ENCODE peak calls at places on chromosomes 3 and 15, in five cellular contexts. D, T, A, Z and W are unnamed samples.

GRCh38 chr3:56131976-56132590 is 336.2 kb downstream of the ERC2 start:
- DNase-seq in D (no peak), T (no peak), A (no peak), Z (peak), W (peak)

GRCh38 chr3:11641316-11641682 is 2.4 kb downstream of the VGLL4 start:
- DNase-seq in D (no peak), T (no peak), A (no peak), Z (no peak), W (peak)

GRCh38 chr15:100879046-100879445 is 585 bp upstream of the ALDH1A3 start:
- DNase-seq in D (no peak), T (no peak), A (peak), Z (peak), W (peak)

GRCh38 chr3:177551431-177551836 is 354.2 kb upstream of the TBL1XR1 start:
- DNase-seq in D (no peak), T (no peak), A (no peak), Z (no peak), W (no peak)

GRCh38 chr15:35312355-35312754 is 227.3 kb upstream of the NANOGP8 start:
- DNase-seq in D (no peak), T (no peak), A (no peak), Z (no peak), W (no peak)

GRCh38 chr3:122305818-122306621 is 19.0 kb upstream of the CSTA start:
- DNase-seq in D (peak), T (no peak), A (no peak), Z (no peak), W (no peak)

GRCh38 chr3:100150583-100150982 is 36.3 kb upstream of the FILIP1L start:
- DNase-seq in D (no peak), T (no peak), A (no peak), Z (no peak), W (no peak)

GRCh38 chr3:149487598-149488197 is 13.2 kb downstream of the TM4SF4 start:
- DNase-seq in D (peak), T (no peak), A (peak), Z (peak), W (no peak)

GRCh38 chr15:61318276-61318675 is 89.2 kb upstream of the RORA start:
- DNase-seq in D (no peak), T (no peak), A (no peak), Z (no peak), W (no peak)

GRCh38 chr3:149299938-149300791 is 33.3 kb downstream of the TM4SF18 start:
- DNase-seq in D (no peak), T (no peak), A (no peak), Z (peak), W (peak)

GRCh38 chr15:33131880-33132279 is 62.6 kb downstream of the FMN1 start:
- DNase-seq in D (no peak), T (no peak), A (no peak), Z (no peak), W (no peak)

GRCh38 chr15:22939051-22939450 is 41.1 kb downstream of the CYFIP1 start:
- DNase-seq in D (no peak), T (no peak), A (no peak), Z (no peak), W (no peak)

GRCh38 chr15:42727740-42728355 is 9.1 kb downstream of the CDAN1 start:
- DNase-seq in D (no peak), T (no peak), A (peak), Z (no peak), W (no peak)

GRCh38 chr3:16151109-16151508 is 23.4 kb upstream of the GALNT15 start:
- DNase-seq in D (no peak), T (no peak), A (no peak), Z (no peak), W (peak)

GRCh38 chr3:182921665-182922355 is 58.5 kb downstream of the DCUN1D1 start:
- DNase-seq in D (no peak), T (no peak), A (no peak), Z (peak), W (no peak)

GRCh38 chr3:66625464-66626216 is 124.8 kb upstream of the LRIG1 start:
- DNase-seq in D (no peak), T (no peak), A (no peak), Z (no peak), W (no peak)

GRCh38 chr15:42461261-42461660 is 29.7 kb downstream of the ZNF106 start:
- DNase-seq in D (no peak), T (no peak), A (no peak), Z (no peak), W (no peak)

GRCh38 chr3:76643620-76644019 is 396.3 kb upstream of the ROBO2 start:
- DNase-seq in D (no peak), T (no peak), A (no peak), Z (no peak), W (no peak)

GRCh38 chr3:184188080-184188479 is 2.1 kb downstream of the ABCF3 start:
- DNase-seq in D (no peak), T (no peak), A (no peak), Z (no peak), W (no peak)

GRCh38 chr3:160052385-160053047 is 63.9 kb downstream of the IL12A start:
- DNase-seq in D (no peak), T (no peak), A (no peak), Z (no peak), W (no peak)

GRCh38 chr15:83320831-83321230 is 36.4 kb upstream of the BNC1 start:
- DNase-seq in D (no peak), T (no peak), A (no peak), Z (peak), W (peak)

GRCh38 chr3:116057403-116058006 is 387.8 kb downstream of the LSAMP start:
- DNase-seq in D (no peak), T (no peak), A (no peak), Z (no peak), W (no peak)

GRCh38 chr15:60002528-60003218 is 1.4 kb upstream of the FOXB1 start:
- DNase-seq in D (no peak), T (no peak), A (no peak), Z (no peak), W (no peak)

GRCh38 chr15:74735305-74735704 is 10.0 kb upstream of the CYP1A1 start:
- DNase-seq in D (no peak), T (no peak), A (no peak), Z (peak), W (no peak)
- H2BK12ac ChIP-seq in D (no peak), T (no peak), A (no peak), Z (no peak), W (no peak)

GRCh38 chr3:26145769-26146168 is 355.9 kb downstream of the OXSM start:
- DNase-seq in D (no peak), T (no peak), A (no peak), Z (no peak), W (no peak)
- H3K9ac ChIP-seq in D (no peak), T (no peak), A (no peak), Z (no peak), W (no peak)

DNA sequence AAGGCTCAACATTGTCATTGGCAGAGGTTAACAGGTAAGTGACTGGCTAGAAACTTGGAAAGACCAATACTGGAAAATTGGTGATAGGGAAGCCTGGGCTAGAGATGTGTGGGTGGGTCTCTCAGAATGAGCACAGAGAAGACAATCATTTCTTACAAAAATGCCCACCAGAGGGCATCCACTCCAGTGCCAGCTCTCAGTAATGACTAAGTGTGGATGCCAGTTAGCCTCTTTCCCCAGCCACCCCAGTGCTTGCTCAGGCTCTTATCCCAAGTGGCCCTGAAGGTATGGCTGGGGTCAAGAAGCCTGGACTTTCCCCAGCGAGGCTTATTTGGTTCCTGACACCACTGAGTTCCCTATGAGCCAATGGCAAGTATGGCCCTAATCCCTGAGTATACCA is 115.9 kb upstream of the ST8SIA2 start:
- DNase-seq in D (peak), T (no peak), A (no peak), Z (peak), W (no peak)
- H2BK12ac ChIP-seq in D (no peak), T (no peak), A (no peak), Z (no peak), W (no peak)

GRCh38 chr3:26621891-26622633 is 510 bp upstream of the LRRC3B start:
- DNase-seq in D (no peak), T (no peak), A (no peak), Z (no peak), W (no peak)
- H3K9ac ChIP-seq in D (no peak), T (peak), A (no peak), Z (peak), W (no peak)